ENCODE peak calls at places on chromosomes 13 and 19, in nine cellular contexts. H is CD4-positive, CD25-positive, alpha-beta regulatory T cell; G is heart right ventricle; C is adipocyte; E is GM12878; Z is IMR-90; K is fibroblast of lung; B is Caco-2; L is aorta. Q is an unnamed sample.
A peak's percentile ranks its signal among the peaks of the same experiment; 100 is the strongest.

GRCh38 chr13:36456577-36456976 is 24.3 kb downstream of the CCNA1 start:
- DNase-seq in B (no peak), G (no peak), E (no peak), H (no peak), K (no peak), L (no peak), C (no peak), Z (no peak), Q (no peak)

GRCh38 chr19:55383279-55383788 is 758 bp downstream of the TMEM238 start:
- DNase-seq in H (no peak), G (no peak), Z (no peak), K (no peak), C (no peak), B (no peak), L (no peak), E (no peak), Q (no peak)

GRCh38 chr19:7904074-7905020 is 670 bp downstream of the MAP2K7 start:
- DNase-seq in C (peak; percentile 73), Z (no peak), H (peak; percentile 75), G (no peak), L (no peak), B (no peak), E (no peak), K (no peak), Q (no peak)

GRCh38 chr13:85995788-85996418 is 196.7 kb upstream of the SLITRK6 start:
- DNase-seq in Z (no peak), B (no peak), L (no peak), G (no peak), E (no peak), H (no peak), C (no peak), K (no peak), Q (no peak)

GRCh38 chr13:110097013-110097412 is 209.9 kb downstream of the COL4A1 start:
- DNase-seq in H (no peak), B (no peak), L (no peak), Z (peak; percentile 49), G (no peak), C (no peak), E (no peak), K (no peak), Q (no peak)

GRCh38 chr13:40983269-40983668 is 35.8 kb downstream of the ELF1 start:
- DNase-seq in L (no peak), C (no peak), E (no peak), G (no peak), Z (no peak), K (peak; percentile 34), H (no peak), B (no peak), Q (no peak)

GRCh38 chr13:104571161-104571889 is 1505.1 kb upstream of the SLC10A2 start:
- DNase-seq in G (peak; percentile 78), L (peak; percentile 58), Z (peak; percentile 82), B (peak; percentile 71), K (peak; percentile 96), H (no peak), C (peak; percentile 93), E (no peak), Q (peak; percentile 75)

GRCh38 chr13:50731400-50731799 is 112.1 kb downstream of the DLEU7 start:
- DNase-seq in L (no peak), K (peak; percentile 86), H (no peak), Z (peak; percentile 54), E (peak; percentile 8), C (peak; percentile 56), B (no peak), G (peak; percentile 58), Q (no peak)

GRCh38 chr19:36987091-36987490 is 71.0 kb downstream of the ZNF568 start:
- DNase-seq in L (no peak), B (no peak), C (no peak), K (no peak), G (no peak), H (no peak), E (no peak), Z (no peak), Q (peak; percentile 86)

GRCh38 chr13:114064516-114065140 is 67.8 kb downstream of the RASA3 start:
- DNase-seq in C (peak; percentile 71), Z (peak; percentile 40), L (peak; percentile 70), K (peak; percentile 35), G (peak; percentile 41), B (no peak), E (no peak), H (no peak), Q (no peak)

GRCh38 chr13:97757807-97758206 is 195.7 kb upstream of the IPO5 start:
- DNase-seq in K (no peak), L (peak; percentile 66), C (peak; percentile 1), B (no peak), H (no peak), G (no peak), E (no peak), Z (no peak), Q (no peak)

GRCh38 chr19:30083701-30084156 is 141.7 kb downstream of the URI1 start:
- DNase-seq in B (no peak), G (no peak), C (no peak), H (no peak), Z (no peak), K (no peak), L (no peak), E (no peak), Q (no peak)

GRCh38 chr13:43942301-43942700 is 62.6 kb downstream of the LACC1 start:
- DNase-seq in H (no peak), B (no peak), G (no peak), Z (peak; percentile 15), L (no peak), E (no peak), K (peak; percentile 53), C (no peak), Q (no peak)

GRCh38 chr13:58619396-58620113 is 988.0 kb downstream of the PCDH17 start:
- DNase-seq in K (peak; percentile 9), B (no peak), E (no peak), G (no peak), L (no peak), H (no peak), C (no peak), Z (no peak), Q (no peak)

GRCh38 chr19:15166700-15167099 is 34.1 kb downstream of the NOTCH3 start:
- DNase-seq in E (no peak), B (no peak), Z (no peak), K (no peak), L (no peak), C (no peak), G (no peak), H (no peak), Q (no peak)

GRCh38 chr19:6239401-6239844 is 40.4 kb downstream of the MLLT1 start:
- DNase-seq in E (no peak), H (no peak), C (no peak), L (peak; percentile 65), Z (peak; percentile 16), K (peak; percentile 60), B (no peak), G (no peak), Q (no peak)

GRCh38 chr19:52307275-52307674 is 10.3 kb downstream of the ZNF480 start:
- DNase-seq in G (no peak), H (no peak), K (peak; percentile 38), B (no peak), Z (peak; percentile 19), C (no peak), E (no peak), L (no peak), Q (peak; percentile 46)
- H3K36me3 ChIP-seq in G (peaks cover 13% of the 10 kb centered on the region), H (peaks cover 77% of the 10 kb centered on the region), K (peaks cover 2% of the 10 kb centered on the region), B (peaks cover 9% of the 10 kb centered on the region), Z (peaks cover 49% of the 10 kb centered on the region), C (peaks cover 90% of the 10 kb centered on the region), E (peaks cover 19% of the 10 kb centered on the region), L (peaks cover 15% of the 10 kb centered on the region), Q (peaks cover 75% of the 10 kb centered on the region)

GRCh38 chr19:35796645-35797542 is 15.8 kb downstream of the PRODH2 start:
- DNase-seq in B (no peak), E (no peak), H (no peak), Z (no peak), K (no peak), G (no peak), L (no peak), C (no peak), Q (no peak)

GRCh38 chr19:35806597-35806996 is 6.0 kb downstream of the PRODH2 start:
- DNase-seq in L (no peak), E (no peak), K (no peak), Z (no peak), C (no peak), H (no peak), B (no peak), G (no peak), Q (no peak)

GRCh38 chr19:35797663-35798062 is 15.0 kb downstream of the PRODH2 start:
- DNase-seq in B (no peak), Z (no peak), L (no peak), G (no peak), E (no peak), H (no peak), C (peak; percentile 5), K (no peak), Q (no peak)

GRCh38 chr19:35805518-35806102 is 7.0 kb downstream of the PRODH2 start:
- DNase-seq in Z (no peak), C (no peak), K (no peak), B (no peak), G (no peak), L (no peak), E (no peak), H (no peak), Q (peak; percentile 56)

DNA sequence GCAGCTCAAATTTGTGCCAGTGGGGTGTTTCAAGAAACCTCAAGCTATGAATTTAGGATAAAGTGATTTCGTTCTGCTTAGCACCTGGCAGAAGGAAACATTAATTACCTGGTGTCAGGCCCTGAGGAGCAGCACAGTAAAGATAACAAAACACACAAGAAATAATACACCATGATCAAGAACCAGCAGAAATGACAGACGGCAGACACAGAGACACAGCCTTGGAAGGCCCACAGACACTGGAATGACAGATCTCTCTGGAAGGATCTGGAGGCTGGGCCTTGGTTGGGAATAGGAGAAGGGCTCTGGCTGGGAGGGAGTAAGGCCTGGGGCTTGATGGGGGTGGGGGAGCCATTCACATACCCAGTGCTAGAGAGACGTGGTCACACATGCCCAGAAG is 10.8 kb downstream of the PRODH2 start:
- DNase-seq in B (no peak), C (no peak), E (no peak), Z (no peak), K (no peak), L (no peak), G (no peak), H (no peak), Q (no peak)
- H3K27me3 ChIP-seq in B (no peaks in the 10 kb centered on the region), C (peaks cover 59% of the 10 kb centered on the region), E (no peaks in the 10 kb centered on the region), Z (peaks cover 26% of the 10 kb centered on the region), K (peaks cover 13% of the 10 kb centered on the region), L (no peaks in the 10 kb centered on the region), G (no peaks in the 10 kb centered on the region), H (no peaks in the 10 kb centered on the region), Q (no peaks in the 10 kb centered on the region)

GRCh38 chr13:24127116-24127631 is 33.3 kb upstream of the SPATA13 start:
- DNase-seq in Z (peak; percentile 43), L (no peak), G (no peak), C (peak; percentile 32), E (peak; percentile 16), H (no peak), B (peak; percentile 83), K (peak; percentile 31), Q (no peak)
- H3K4me3 ChIP-seq in Z (no peak overlapping the region), L (no peak overlapping the region), G (no peak overlapping the region), C (no peak overlapping the region), E (no peak overlapping the region), H (no peak overlapping the region), B (no peak overlapping the region), K (no peak overlapping the region), Q (no peak overlapping the region)

GRCh38 chr19:3389876-3390361 is 23.5 kb downstream of the NFIC start:
- DNase-seq in G (no peak), E (no peak), Z (peak; percentile 39), B (no peak), H (no peak), L (no peak), C (peak; percentile 39), K (no peak), Q (no peak)
- H3K36me3 ChIP-seq in G (no peaks in the 10 kb centered on the region), E (no peaks in the 10 kb centered on the region), Z (peaks cover 21% of the 10 kb centered on the region), B (no peaks in the 10 kb centered on the region), H (no peaks in the 10 kb centered on the region), L (no peaks in the 10 kb centered on the region), C (peaks cover 15% of the 10 kb centered on the region), K (peaks cover 16% of the 10 kb centered on the region), Q (peaks cover 18% of the 10 kb centered on the region)